ENCODE peak calls at places on chromosome 17, in nine cellular contexts. W is Panc1, O is spleen, M is HL-60, R is transverse colon, F is endothelial cell of umbilical vein, S is breast epithelium, H is H1, E is esophagus muscularis mucosa. X is an unnamed sample.

GRCh38 chr17:4472281-4472680 is 26.4 kb upstream of the SPNS2 start:
- DNase-seq in M (no peak), F (no peak), E (no peak), R (no peak), W (no peak), S (no peak), O (no peak), H (no peak), X (no peak)

GRCh38 chr17:33240397-33240796 is 52.7 kb downstream of the ASIC2 start:
- DNase-seq in W (no peak), H (no peak), O (no peak), M (no peak), F (no peak), R (no peak), E (no peak), S (no peak), X (no peak)

GRCh38 chr17:7405413-7405881 is 1.6 kb upstream of the TMEM256 start:
- DNase-seq in S (no peak), O (no peak), R (no peak), F (no peak), E (no peak), W (no peak), H (no peak), M (no peak), X (no peak)

GRCh38 chr17:34706029-34706428 is 126.6 kb downstream of the TMEM132E start:
- DNase-seq in H (no peak), M (no peak), E (peak), F (no peak), O (no peak), R (no peak), S (no peak), W (no peak), X (no peak)

GRCh38 chr17:80388601-80389000 is 26.4 kb upstream of the ENDOV start:
- DNase-seq in F (no peak), H (no peak), S (no peak), M (no peak), E (no peak), W (no peak), O (no peak), R (no peak), X (no peak)

GRCh38 chr17:47223460-47223859 is 14.3 kb downstream of the MYL4 start:
- DNase-seq in O (no peak), S (no peak), H (no peak), W (no peak), R (no peak), M (no peak), F (no peak), E (no peak), X (no peak)

GRCh38 chr17:72887917-72888316 is 204.6 kb downstream of the SLC39A11 start:
- DNase-seq in E (no peak), O (no peak), F (no peak), W (no peak), H (no peak), M (no peak), S (no peak), R (no peak), X (no peak)

GRCh38 chr17:8683355-8683754 is 52.8 kb upstream of the MYH10 start:
- DNase-seq in F (no peak), W (no peak), S (no peak), E (no peak), M (no peak), R (no peak), O (no peak), H (no peak), X (no peak)

GRCh38 chr17:7445011-7445927 is at the start of gene CHRNB1:
- DNase-seq in F (peak), H (peak), E (peak), O (peak), S (no peak), M (no peak), R (peak), W (no peak), X (no peak)

GRCh38 chr17:66508896-66509843 is 206.8 kb downstream of the PRKCA start:
- DNase-seq in S (no peak), M (no peak), W (peak), O (no peak), R (peak), F (peak), H (no peak), E (no peak), X (no peak)

GRCh38 chr17:69501591-69502468 is 87.3 kb downstream of the MAP2K6 start:
- DNase-seq in M (no peak), O (no peak), F (peak), R (peak), S (no peak), H (no peak), W (no peak), E (no peak), X (no peak)

GRCh38 chr17:58402047-58402446 is 15.3 kb downstream of the RNF43 start:
- DNase-seq in H (no peak), R (no peak), E (no peak), F (no peak), O (no peak), W (no peak), S (no peak), M (no peak), X (no peak)

GRCh38 chr17:45371414-45372324 is 54.8 kb upstream of the MAP3K14 start:
- DNase-seq in M (no peak), E (peak), F (peak), S (peak), O (peak), H (peak), W (peak), R (peak), X (peak)

GRCh38 chr17:65055280-65055707 is 1.2 kb downstream of the GNA13 start:
- DNase-seq in E (no peak), M (no peak), H (no peak), R (no peak), W (no peak), F (no peak), S (no peak), O (no peak), X (no peak)

GRCh38 chr17:80283116-80283852 is 22.6 kb downstream of the RNF213 start:
- DNase-seq in H (no peak), O (no peak), S (no peak), W (no peak), M (no peak), R (no peak), E (no peak), F (no peak), X (no peak)

GRCh38 chr17:45310380-45311324 is 6.2 kb downstream of the MAP3K14 start:
- DNase-seq in O (no peak), M (no peak), F (no peak), S (no peak), E (no peak), R (peak), H (no peak), W (no peak), X (no peak)

GRCh38 chr17:69445132-69445531 is 30.6 kb downstream of the MAP2K6 start:
- DNase-seq in S (no peak), W (no peak), E (no peak), R (no peak), F (peak), H (no peak), O (no peak), M (no peak), X (no peak)

GRCh38 chr17:35314415-35315216 is 58.8 kb downstream of the SLFN11 start:
- DNase-seq in S (no peak), W (no peak), F (no peak), H (no peak), O (no peak), M (no peak), R (no peak), E (no peak), X (no peak)

GRCh38 chr17:57985675-57985974 is 2.4 kb downstream of the VEZF1 start:
- DNase-seq in O (no peak), W (no peak), F (peak), E (no peak), S (no peak), M (no peak), R (no peak), H (no peak), X (no peak)

GRCh38 chr17:79837888-79838540 is 1.2 kb downstream of the CBX4 start:
- DNase-seq in F (no peak), W (no peak), O (peak), M (no peak), S (no peak), H (no peak), E (no peak), R (peak), X (no peak)

GRCh38 chr17:38725066-38725465 is 5.1 kb upstream of the CISD3 start:
- DNase-seq in E (no peak), W (no peak), S (no peak), O (no peak), M (no peak), R (no peak), H (no peak), F (no peak), X (no peak)

GRCh38 chr17:2120550-2121335 is 65.8 kb downstream of the HIC1 start:
- DNase-seq in R (no peak), M (no peak), O (no peak), S (no peak), E (no peak), W (no peak), H (no peak), F (no peak), X (no peak)

GRCh38 chr17:59490259-59490658 is 75.2 kb upstream of the DHX40 start:
- DNase-seq in O (no peak), F (no peak), R (no peak), S (no peak), W (no peak), E (peak), M (no peak), H (no peak), X (no peak)

GRCh38 chr17:60741031-60741430 is 63.4 kb downstream of the BCAS3 start:
- DNase-seq in S (no peak), R (no peak), W (no peak), M (no peak), F (no peak), H (no peak), E (no peak), O (no peak), X (no peak)

GRCh38 chr17:78893684-78894083 is 9.3 kb downstream of the CEP295NL start:
- DNase-seq in R (no peak), O (no peak), W (no peak), F (no peak), S (no peak), E (no peak), H (no peak), M (no peak), X (no peak)

GRCh38 chr17:12078791-12079190 is 58.1 kb downstream of the MAP2K4 start:
- DNase-seq in S (no peak), E (no peak), R (no peak), W (no peak), M (no peak), O (no peak), H (no peak), F (no peak), X (no peak)

GRCh38 chr17:7084058-7084457 is 4.0 kb upstream of the CLEC10A start:
- DNase-seq in H (no peak), E (no peak), O (no peak), F (peak), M (no peak), W (no peak), R (no peak), S (no peak), X (no peak)

GRCh38 chr17:38908676-38909181 is 16.7 kb upstream of the LASP1NB start:
- DNase-seq in O (peak), H (no peak), R (no peak), F (peak), S (no peak), W (no peak), E (no peak), M (no peak), X (no peak)

GRCh38 chr17:82528484-82529265 is 9.1 kb downstream of the FOXK2 start:
- DNase-seq in R (peak), H (no peak), F (peak), O (no peak), M (no peak), S (peak), E (no peak), W (peak), X (no peak)
- TF ChIP-seq CTCF in R (peak), H (peak), F (peak), O (no peak), M (peak), S (peak), E (peak), W (peak), X (no peak)

GRCh38 chr17:81397314-81398169 is 2.3 kb downstream of the BAHCC1 start:
- DNase-seq in M (no peak), F (peak), W (no peak), S (no peak), R (peak), H (no peak), E (no peak), O (no peak), X (no peak)
- TF ChIP-seq POLR2AphosphoS5 in M (no peak), F (no peak), W (no peak), S (peak), R (no peak), H (no peak), E (no peak), O (no peak), X (no peak)

DNA sequence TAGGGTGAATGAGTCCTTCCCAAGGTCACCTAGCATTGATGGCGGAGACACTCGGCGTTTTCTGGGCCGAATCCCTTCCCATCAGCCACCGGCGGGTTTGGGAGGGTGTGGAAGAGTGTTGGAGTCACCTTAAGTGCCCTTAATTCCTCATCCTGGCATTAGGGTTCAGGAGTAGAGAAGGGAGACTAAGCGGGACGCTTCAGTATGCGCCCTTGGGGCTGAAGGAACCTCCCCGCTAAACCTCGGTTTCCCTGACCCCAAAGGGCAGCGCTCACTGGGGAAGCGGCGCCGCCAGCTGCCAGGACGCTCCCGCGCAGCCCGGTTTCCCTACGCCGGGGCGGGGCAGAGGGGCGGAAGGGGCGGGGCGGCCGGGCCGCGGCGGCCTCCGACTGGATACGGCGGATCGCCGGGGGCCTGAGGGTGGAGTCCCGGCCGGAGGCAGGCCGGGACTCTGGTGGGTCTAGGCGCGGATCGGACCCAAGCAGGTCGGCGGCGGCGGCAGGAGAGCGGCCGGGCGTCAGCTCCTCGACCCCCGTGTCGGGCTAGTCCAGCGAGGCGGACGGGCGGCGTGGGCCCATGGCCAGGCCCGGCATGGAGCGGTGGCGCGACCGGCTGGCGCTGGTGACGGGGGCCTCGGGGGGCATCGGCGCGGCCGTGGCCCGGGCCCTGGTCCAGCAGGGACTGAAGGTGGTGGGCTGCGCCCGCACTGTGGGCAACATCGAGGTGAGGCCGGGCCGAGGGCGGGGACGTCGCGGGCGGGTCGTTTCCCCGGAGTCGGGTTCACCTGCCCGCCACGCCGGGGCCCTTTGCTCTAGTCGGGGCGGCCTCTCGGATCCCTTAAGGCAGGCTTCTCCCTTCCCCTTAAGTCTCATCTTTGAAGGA is at the start of gene DHRS11:
- DNase-seq in H (peak), E (no peak), M (peak), O (peak), S (peak), W (no peak), R (peak), F (peak), X (no peak)
- TF ChIP-seq CTCF in H (no peak), E (no peak), M (no peak), O (no peak), S (no peak), W (no peak), R (no peak), F (no peak), X (no peak)

DNA sequence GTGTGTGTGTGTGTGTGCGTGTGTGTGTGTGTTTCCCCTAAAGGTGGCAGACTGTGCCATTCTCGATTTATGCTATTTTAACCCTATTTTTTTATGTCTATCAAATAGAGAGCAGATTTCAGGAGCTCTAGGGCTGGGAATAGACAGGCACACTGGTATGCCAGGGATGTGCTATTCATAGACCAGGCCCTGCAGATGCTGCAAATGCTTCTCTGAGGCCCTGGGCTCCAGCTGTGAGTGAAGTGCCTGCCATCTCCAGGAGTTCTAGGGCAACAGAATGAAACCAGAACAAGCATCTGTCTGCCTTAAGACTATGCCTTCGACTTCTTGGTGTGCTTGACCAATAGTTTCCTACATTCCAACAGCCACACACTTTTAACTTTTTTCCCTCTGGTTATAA is 68.0 kb downstream of the MARCHF10 start:
- DNase-seq in F (no peak), S (no peak), H (no peak), E (no peak), M (no peak), W (no peak), O (no peak), R (no peak), X (no peak)
- TF ChIP-seq POLR2AphosphoS5 in F (no peak), S (no peak), H (no peak), E (no peak), M (no peak), W (no peak), O (no peak), R (no peak), X (no peak)

GRCh38 chr17:29283496-29283895 is 10.5 kb downstream of the NUFIP2 start:
- DNase-seq in F (no peak), W (no peak), O (no peak), E (no peak), H (no peak), R (no peak), M (no peak), S (no peak), X (no peak)
- TF ChIP-seq CTCF in F (no peak), W (no peak), O (no peak), E (peak), H (no peak), R (no peak), M (no peak), S (no peak), X (no peak)

DNA sequence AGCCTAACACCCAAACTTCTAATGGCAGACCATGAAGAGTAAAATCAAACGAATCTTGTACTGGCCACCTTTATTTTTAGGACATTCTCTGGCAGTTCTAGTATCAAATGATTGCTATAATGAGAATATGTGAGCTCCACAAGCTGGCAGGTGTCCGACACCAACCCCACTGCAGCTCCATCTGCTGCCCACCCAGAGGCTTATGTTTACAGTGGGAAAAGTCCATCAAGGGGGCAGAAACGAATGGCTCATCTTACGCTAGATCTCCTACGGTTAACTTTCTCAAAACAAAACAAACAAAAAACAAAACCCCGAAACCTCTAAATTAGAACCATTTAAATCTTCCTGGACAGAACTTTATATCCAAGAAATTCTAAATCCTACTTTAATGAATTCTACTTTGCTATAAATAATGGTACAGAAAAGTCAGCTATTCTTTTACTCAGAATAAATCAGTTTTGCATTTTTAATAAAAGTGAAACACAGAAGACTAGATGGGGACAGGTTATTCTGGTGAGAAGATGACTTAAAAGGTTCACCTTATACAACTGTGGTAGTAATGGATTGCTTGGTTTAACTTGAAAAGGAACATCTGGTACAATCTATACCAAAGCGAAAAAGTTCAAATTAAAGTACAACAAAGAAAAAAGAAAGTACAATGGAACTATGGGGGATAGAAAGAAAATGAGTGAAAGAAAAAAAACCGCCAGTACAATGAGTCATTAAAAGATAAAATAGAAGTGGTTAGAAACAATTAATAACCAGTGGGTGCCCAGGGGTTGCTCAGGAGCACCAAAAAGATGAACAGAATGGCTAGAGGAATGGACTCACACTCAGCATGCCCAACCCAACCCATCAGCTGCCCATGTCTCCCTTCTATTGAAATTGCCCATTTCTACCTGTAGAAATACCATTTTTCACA is 40.2 kb downstream of the GRB2 start:
- DNase-seq in O (no peak), W (no peak), M (no peak), H (no peak), F (no peak), R (no peak), S (no peak), E (no peak), X (no peak)
- TF ChIP-seq POLR2AphosphoS5 in O (no peak), W (no peak), M (no peak), H (no peak), F (no peak), R (no peak), S (no peak), E (no peak), X (no peak)

DNA sequence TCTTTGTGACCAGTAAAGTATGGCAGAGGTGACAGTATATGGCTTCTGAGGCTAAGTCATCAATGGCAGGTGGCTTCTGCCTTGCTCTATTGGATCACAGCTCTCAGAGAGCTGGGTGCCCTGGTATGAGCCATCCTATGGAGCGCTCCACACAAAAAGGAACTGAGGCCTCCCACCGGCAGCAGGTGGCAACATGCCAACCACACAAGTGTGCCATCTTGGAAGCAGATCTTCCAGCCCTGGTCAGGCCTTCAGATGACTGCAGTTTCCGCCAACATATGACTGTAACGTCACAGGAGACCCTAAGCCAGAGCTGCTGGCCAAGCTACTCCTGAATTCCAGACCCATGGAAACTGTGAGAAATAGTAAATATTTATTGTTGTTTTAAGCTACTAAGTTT is 69.6 kb upstream of the LHX1 start:
- DNase-seq in W (no peak), E (no peak), M (no peak), F (no peak), R (no peak), S (no peak), O (no peak), H (no peak), X (no peak)
- TF ChIP-seq CTCF in W (no peak), E (no peak), M (no peak), F (no peak), R (no peak), S (no peak), O (no peak), H (no peak), X (no peak)

GRCh38 chr17:41650794-41651624 is 26.6 kb upstream of the KRT17 start:
- DNase-seq in R (no peak), H (no peak), S (no peak), W (no peak), F (no peak), M (no peak), E (no peak), O (peak), X (no peak)

GRCh38 chr17:41652461-41652960 is 28.1 kb upstream of the KRT17 start:
- DNase-seq in M (no peak), R (no peak), F (no peak), H (no peak), S (no peak), O (peak), E (no peak), W (no peak), X (no peak)

GRCh38 chr17:41649923-41650519 is 25.6 kb upstream of the KRT17 start:
- DNase-seq in F (no peak), E (no peak), M (no peak), H (no peak), S (no peak), O (no peak), R (no peak), W (no peak), X (no peak)

GRCh38 chr17:41653421-41654133 is 29.2 kb upstream of the KRT17 start:
- DNase-seq in E (no peak), F (no peak), R (no peak), M (no peak), O (peak), S (no peak), W (no peak), H (no peak), X (no peak)

GRCh38 chr17:41651625-41652460 is 27.5 kb upstream of the KRT17 start:
- DNase-seq in E (no peak), M (no peak), O (peak), H (no peak), R (peak), S (peak), F (no peak), W (no peak), X (no peak)
- TF ChIP-seq POLR2AphosphoS5 in E (peak), M (no peak), O (no peak), H (no peak), R (peak), S (no peak), F (no peak), W (no peak), X (peak)